ENCODE peak calls at places on chromosomes 11 and 22, in five cellular contexts. D, L, Z, C and S are unnamed samples.

GRCh38 chr11:69295995-69296889 is 2.3 kb downstream of the MYEOV start:
- DNase-seq in D (no peak), C (peak; percentile 93), Z (peak; percentile 82), L (no peak), S (peak; percentile 75)

GRCh38 chr11:102806296-102806695 is 8.3 kb upstream of the MMP1 start:
- DNase-seq in Z (no peak), C (peak; percentile 80), L (no peak), D (no peak), S (no peak)

GRCh38 chr22:17283423-17283822 is 64.2 kb upstream of the ADA2 start:
- DNase-seq in Z (no peak), L (no peak), C (no peak), D (no peak), S (no peak)

GRCh38 chr11:66277475-66278391 is at the start of gene CNIH2:
- DNase-seq in Z (no peak), L (no peak), D (no peak), C (peak; percentile 16), S (no peak)

GRCh38 chr22:32880906-32881596 is 79.5 kb downstream of the TIMP3 start:
- DNase-seq in Z (peak; percentile 80), C (peak; percentile 95), D (peak; percentile 86), L (no peak), S (peak; percentile 93)

GRCh38 chr11:68213135-68213515 is at the start of gene KMT5B:
- DNase-seq in Z (no peak), D (peak; percentile 80), L (peak; percentile 22), C (peak; percentile 74), S (peak; percentile 52)

GRCh38 chr11:114330373-114330772 is 34.2 kb downstream of the NNMT start:
- DNase-seq in L (no peak), Z (no peak), D (no peak), C (no peak), S (no peak)

GRCh38 chr11:11909727-11910126 is 68.0 kb downstream of the USP47 start:
- DNase-seq in L (no peak), D (no peak), C (no peak), Z (no peak), S (no peak)

GRCh38 chr11:132644511-132644910 is 887.8 kb downstream of the OPCML start:
- DNase-seq in C (no peak), L (no peak), Z (no peak), D (no peak), S (no peak)

GRCh38 chr22:48866906-48867597 is 960.6 kb downstream of the BRD1 start:
- DNase-seq in L (no peak), D (peak; percentile 27), C (no peak), Z (peak; percentile 53), S (no peak)
- H3K9me3 ChIP-seq in L (no peaks in the 10 kb centered on the region), D (peaks cover 6% of the 10 kb centered on the region), C (no peaks in the 10 kb centered on the region), Z (no peaks in the 10 kb centered on the region), S (no peaks in the 10 kb centered on the region)

DNA sequence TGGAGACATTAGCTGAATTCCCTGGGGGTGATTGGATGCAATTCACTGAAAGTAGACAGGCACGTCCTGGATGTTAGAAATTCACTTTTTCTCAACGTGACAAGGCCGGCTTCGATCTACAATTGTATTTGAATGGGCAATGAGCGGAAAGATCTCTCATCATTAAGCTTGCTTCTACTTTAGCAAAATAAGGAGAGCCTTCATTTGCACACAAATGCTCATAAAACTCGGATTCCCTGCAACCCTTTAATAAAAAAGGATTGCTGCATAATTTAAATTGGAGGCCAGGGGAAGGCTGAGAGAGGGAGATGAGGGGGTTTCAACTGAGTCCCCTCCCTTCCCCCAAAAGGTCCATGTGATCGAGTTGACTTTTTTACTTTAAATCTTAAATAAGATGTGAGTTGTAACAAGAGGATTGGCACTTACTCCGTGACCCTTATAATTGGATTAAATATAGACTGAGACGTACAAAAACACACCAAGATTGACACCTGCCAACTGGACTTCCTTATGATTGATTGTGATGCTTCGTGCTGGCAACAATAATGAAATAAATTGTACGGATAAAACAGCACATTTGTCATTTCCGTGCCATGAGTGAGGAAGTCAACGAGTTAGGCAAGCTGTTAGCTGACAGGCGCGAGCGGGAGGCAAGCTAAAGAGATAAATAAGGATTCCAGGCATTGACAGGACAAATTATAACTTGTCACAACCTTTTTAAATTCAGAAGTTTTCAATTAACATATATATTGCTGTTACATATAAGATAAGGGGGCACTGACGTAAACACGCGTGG is 10.9 kb upstream of the PAX6 start:
- DNase-seq in D (no peak), L (no peak), Z (no peak), C (no peak), S (no peak)
- H3K4me1 ChIP-seq in D (peaks cover 18% of the 10 kb centered on the region), L (peaks cover 15% of the 10 kb centered on the region), Z (peaks cover 34% of the 10 kb centered on the region), C (no peaks in the 10 kb centered on the region), S (peaks cover 11% of the 10 kb centered on the region)

DNA sequence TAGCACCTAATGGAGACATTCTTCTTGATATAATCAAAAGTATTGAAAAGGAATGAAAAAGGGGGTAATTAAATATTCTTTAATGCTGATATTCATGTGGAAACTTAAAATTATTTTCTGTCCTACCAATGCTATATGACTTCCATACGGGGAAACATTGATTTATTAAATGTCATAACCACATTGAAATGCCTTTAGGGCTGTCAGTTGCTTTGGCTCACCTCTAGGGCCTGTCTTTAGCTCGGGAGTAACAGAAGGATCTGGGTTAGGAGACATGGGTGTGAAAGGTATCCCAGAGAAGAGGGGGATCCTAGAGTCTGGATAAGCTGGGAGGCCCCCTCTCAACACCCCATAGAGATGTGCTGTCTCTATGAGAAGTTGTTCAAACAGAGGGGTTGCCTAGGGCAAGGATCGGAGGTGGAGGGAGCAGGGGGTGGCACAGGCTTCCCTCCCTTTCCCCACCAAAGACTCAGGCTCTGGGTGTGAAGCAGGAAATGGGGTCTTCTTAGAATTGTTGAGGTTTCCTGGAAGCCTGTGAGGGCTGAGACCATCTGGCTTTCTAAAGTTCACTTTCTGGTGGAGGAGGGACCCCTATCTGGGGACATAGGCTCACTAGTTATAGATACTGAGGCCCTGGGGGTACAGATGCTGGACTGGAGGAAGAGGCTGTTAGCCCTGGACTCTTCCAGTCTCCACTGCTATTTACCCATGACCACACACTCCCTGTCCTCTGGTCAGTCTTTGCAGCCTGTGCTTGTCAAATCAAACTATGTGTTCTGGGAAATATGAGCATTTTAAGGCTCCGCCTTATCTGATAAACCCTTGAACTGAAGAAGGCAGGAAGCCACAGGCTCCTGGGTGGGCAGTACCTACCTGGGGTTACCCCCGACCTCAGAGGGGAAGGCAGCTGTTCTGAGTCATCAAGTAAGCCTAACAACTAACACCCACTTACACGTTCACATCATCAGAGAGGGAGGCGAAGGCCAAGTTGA is 55.8 kb upstream of the RRAS2 start:
- DNase-seq in Z (no peak), L (peak; percentile 37), D (no peak), C (peak; percentile 38), S (no peak)
- TF ChIP-seq CTCF in Z (no peak), L (no peak), D (no peak), C (no peak), S (no peak)

GRCh38 chr22:48072777-48073176 is 1310.3 kb downstream of the TBC1D22A start:
- DNase-seq in C (no peak), D (no peak), Z (no peak), L (no peak), S (no peak)

GRCh38 chr22:48071305-48071704 is 1308.9 kb downstream of the TBC1D22A start:
- DNase-seq in D (no peak), Z (peak; percentile 26), C (no peak), L (no peak), S (no peak)

GRCh38 chr22:48070760-48071159 is 1308.3 kb downstream of the TBC1D22A start:
- DNase-seq in D (no peak), L (no peak), Z (peak; percentile 42), C (no peak), S (no peak)

GRCh38 chr22:48070083-48070482 is 1307.6 kb downstream of the TBC1D22A start:
- DNase-seq in D (no peak), Z (peak; percentile 2), L (no peak), C (no peak), S (no peak)

GRCh38 chr22:48071828-48072227 is 1309.4 kb downstream of the TBC1D22A start:
- DNase-seq in L (no peak), C (no peak), D (no peak), Z (no peak), S (no peak)
- H3K9me3 ChIP-seq in L (no peaks in the 10 kb centered on the region), C (no peaks in the 10 kb centered on the region), D (no peaks in the 10 kb centered on the region), Z (no peaks in the 10 kb centered on the region), S (no peaks in the 10 kb centered on the region)

DNA sequence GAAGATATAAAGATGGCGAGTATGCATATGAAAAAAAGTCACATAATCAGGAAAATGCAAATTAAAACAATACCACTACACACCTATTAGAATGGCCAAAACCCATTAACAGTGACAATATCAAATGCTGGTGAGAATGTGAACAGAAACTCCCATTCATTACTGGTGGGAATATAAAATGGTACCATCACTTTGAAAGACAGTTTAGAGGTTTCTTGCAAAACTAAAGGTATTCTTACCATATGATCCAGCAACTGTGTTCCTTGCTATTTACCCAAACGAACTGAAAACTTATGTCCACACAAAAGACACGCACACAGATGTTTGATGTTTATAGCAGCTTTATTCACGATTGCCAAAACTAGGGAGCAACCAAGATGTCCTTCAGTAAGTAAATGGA is 7.4 kb downstream of the PICALM start:
- DNase-seq in C (no peak), L (no peak), D (no peak), Z (no peak), S (no peak)
- H3K4me1 ChIP-seq in C (peaks cover 43% of the 10 kb centered on the region), L (peaks cover 76% of the 10 kb centered on the region), D (peaks cover 92% of the 10 kb centered on the region), Z (peaks cover 84% of the 10 kb centered on the region), S (peaks cover 73% of the 10 kb centered on the region)

GRCh38 chr11:57429946-57430345 is 3.0 kb upstream of the SLC43A3 start:
- DNase-seq in Z (no peak), L (no peak), C (no peak), D (no peak), S (no peak)

GRCh38 chr11:57434640-57435546 is 8.0 kb upstream of the SLC43A3 start:
- DNase-seq in L (no peak), Z (no peak), C (peak; percentile 97), D (no peak), S (no peak)

GRCh38 chr11:57432017-57432590 is 5.2 kb upstream of the SLC43A3 start:
- DNase-seq in D (no peak), L (no peak), Z (no peak), C (peak; percentile 28), S (no peak)

GRCh38 chr11:57430946-57431345 is 4.0 kb upstream of the SLC43A3 start:
- DNase-seq in D (no peak), C (no peak), L (no peak), Z (no peak), S (no peak)

DNA sequence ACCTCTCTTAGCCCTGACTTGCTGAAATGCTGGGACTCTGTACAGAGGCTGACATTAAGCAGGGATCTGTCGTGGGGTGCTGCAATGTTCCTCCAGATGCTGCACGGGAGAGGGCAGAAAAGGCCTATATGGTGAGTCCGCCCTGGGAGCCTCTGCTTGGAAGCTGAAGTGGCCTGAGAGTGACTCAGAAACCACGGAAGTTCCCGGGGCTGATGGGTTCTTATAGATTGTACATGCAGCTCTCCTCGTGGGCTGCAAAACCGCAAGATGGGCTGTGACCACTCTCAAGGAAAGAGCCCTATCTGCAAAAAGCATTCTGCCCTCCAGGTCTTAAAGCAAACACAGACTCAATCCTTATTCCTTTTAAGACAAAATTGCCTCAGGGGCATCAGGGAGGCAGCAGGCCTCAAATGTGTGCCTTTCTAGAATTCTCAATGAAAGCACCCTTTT is 5.8 kb upstream of the SLC43A3 start:
- DNase-seq in D (no peak), Z (no peak), L (no peak), C (peak; percentile 95), S (no peak)
- TF ChIP-seq CTCF in D (no peak), Z (no peak), L (no peak), C (peak; percentile 11), S (no peak)

GRCh38 chr11:123653997-123654565 is 343 bp downstream of the SCN3B start:
- DNase-seq in L (no peak), Z (peak; percentile 66), C (peak; percentile 51), D (peak; percentile 59), S (peak; percentile 46)
- H3K9me3 ChIP-seq in L (no peaks in the 10 kb centered on the region), Z (no peaks in the 10 kb centered on the region), C (no peaks in the 10 kb centered on the region), D (no peaks in the 10 kb centered on the region), S (no peaks in the 10 kb centered on the region)